ENCODE peak calls at places on chromosomes 4 and X, in seven cellular contexts. A is dorsolateral prefrontal cortex; B is activated naive CD8-positive, alpha-beta T cell treated with anti-CD3 and anti-CD28 coated beads for 36 hours; S is A549; W is H54; U is GM04503; L is HFF-Myc. N is an unnamed sample.

GRCh38 chr4:23038626-23039245 is 346.0 kb downstream of the GBA3 start:
- DNase-seq in A (no peak), B (no peak), S (no peak), W (no peak), U (no peak), L (no peak), N (no peak)

GRCh38 chrX:52509916-52510315 is 6.9 kb downstream of the XAGE1B start:
- DNase-seq in A (no peak), B (no peak), S (no peak), W (no peak), U (no peak), L (no peak), N (no peak)

GRCh38 chrX:41887691-41888090 is 35.7 kb downstream of the CASK start:
- DNase-seq in A (no peak), B (no peak), S (no peak), W (no peak), U (no peak), L (no peak), N (no peak)

GRCh38 chr4:168831585-168831918 is 178.5 kb downstream of the CBR4 start:
- DNase-seq in A (no peak), B (no peak), S (no peak), W (no peak), U (no peak), L (no peak), N (no peak)

GRCh38 chr4:27276322-27277073 is 415.9 kb downstream of the STIM2 start:
- DNase-seq in A (no peak), B (no peak), S (no peak), W (no peak), U (no peak), L (no peak), N (no peak)

GRCh38 chrX:53682885-53683555 is 3.5 kb downstream of the HUWE1 start:
- DNase-seq in A (no peak), B (peak; percentile 36), S (peak; percentile 46), W (no peak), U (no peak), L (no peak), N (peak; percentile 71)

GRCh38 chrX:74349387-74349786 is 45.4 kb downstream of the ZCCHC13 start:
- DNase-seq in A (no peak), B (no peak), S (no peak), W (peak; percentile 13), U (peak; percentile 7), L (peak; percentile 22), N (no peak)

GRCh38 chrX:69321006-69321655 is 155.9 kb upstream of the PJA1 start:
- DNase-seq in A (no peak), B (no peak), S (no peak), W (no peak), U (no peak), L (no peak), N (no peak)

GRCh38 chr4:142850478-142850877 is 4.4 kb upstream of the INPP4B start:
- DNase-seq in A (no peak), B (no peak), S (no peak), W (no peak), U (no peak), L (no peak), N (no peak)

GRCh38 chrX:154486052-154486395 is 391 bp downstream of the UBL4A start:
- DNase-seq in A (peak; percentile 49), B (peak; percentile 42), S (peak; percentile 6), W (no peak), U (no peak), L (no peak), N (no peak)

GRCh38 chrX:45164021-45164621 is 36.6 kb downstream of the DIPK2B start:
- DNase-seq in A (no peak), B (no peak), S (no peak), W (no peak), U (no peak), L (no peak), N (no peak)

GRCh38 chr4:121827851-121828250 is 4.2 kb upstream of the CCNA2 start:
- DNase-seq in A (no peak), B (no peak), S (peak; percentile 2), W (no peak), U (no peak), L (no peak), N (no peak)

N was measured in T47D.